ENCODE peak calls at places on chromosomes 13 and 19, in four cellular contexts. W is stomach, V is neuronal stem cell, E is HCT116. Q is an unnamed sample.

GRCh38 chr13:88707652-88708051 is 1036.5 kb downstream of the SLITRK5 start:
- DNase-seq in W (no peak), V (no peak), E (no peak), Q (no peak)

GRCh38 chr19:41886761-41887710 is 4.1 kb downstream of the ARHGEF1 start:
- DNase-seq in W (no peak), V (no peak), E (no peak), Q (no peak)

GRCh38 chr13:52348983-52349780 is 56.8 kb downstream of the THSD1 start:
- DNase-seq in W (no peak), V (no peak), E (peak; percentile 73), Q (no peak)

GRCh38 chr13:28451482-28452217 is 43.3 kb downstream of the FLT1 start:
- DNase-seq in W (no peak), V (no peak), E (no peak), Q (no peak)

GRCh38 chr13:109979186-109979585 is 192.8 kb upstream of the IRS2 start:
- DNase-seq in W (no peak), V (no peak), E (peak; percentile 2), Q (no peak)

GRCh38 chr13:88281846-88282245 is 610.7 kb downstream of the SLITRK5 start:
- DNase-seq in W (no peak), V (no peak), E (no peak), Q (no peak)

GRCh38 chr19:2613507-2614295 is 88.8 kb downstream of the GNG7 start:
- DNase-seq in W (peak; percentile 60), V (no peak), E (no peak), Q (no peak)

GRCh38 chr19:3759482-3760254 is 1.8 kb downstream of the APBA3 start:
- DNase-seq in W (no peak), V (no peak), E (no peak), Q (no peak)

GRCh38 chr19:51422053-51422448 is 4.6 kb upstream of the SIGLEC10 start:
- DNase-seq in W (peak; percentile 86), V (peak; percentile 88), E (peak; percentile 56), Q (peak; percentile 66)

GRCh38 chr19:1872807-1873523 is 9.6 kb upstream of the KLF16 start:
- DNase-seq in W (no peak), V (no peak), E (no peak), Q (no peak)

GRCh38 chr13:27149702-27150101 is 21.9 kb downstream of the USP12 start:
- DNase-seq in W (no peak), V (no peak), E (no peak), Q (no peak)

GRCh38 chr19:33206261-33207039 is 12.3 kb downstream of the LRP3 start:
- DNase-seq in W (no peak), V (no peak), E (no peak), Q (no peak)

GRCh38 chr13:25169356-25169755 is 2.7 kb downstream of the AMER2 start:
- DNase-seq in W (no peak), V (no peak), E (no peak), Q (no peak)

GRCh38 chr19:34673590-34673989 is 3.4 kb downstream of the SCGB2B2 start:
- DNase-seq in W (no peak), V (no peak), E (no peak), Q (no peak)

GRCh38 chr13:80655778-80656518 is 315.0 kb upstream of the SPRY2 start:
- DNase-seq in W (no peak), V (no peak), E (no peak), Q (no peak)

GRCh38 chr13:94702181-94703041 is 9.9 kb downstream of the SOX21 start:
- DNase-seq in W (no peak), V (no peak), E (no peak), Q (no peak)

GRCh38 chr13:112106467-112107141 is 39.7 kb downstream of the SOX1 start:
- DNase-seq in W (no peak), V (peak; percentile 59), E (no peak), Q (peak; percentile 52)

GRCh38 chr19:18107235-18108083 is 9.9 kb downstream of the MAST3 start:
- DNase-seq in W (no peak), V (no peak), E (no peak), Q (no peak)

GRCh38 chr13:51644649-51645048 is 60.4 kb downstream of the WDFY2 start:
- DNase-seq in W (no peak), V (no peak), E (no peak), Q (no peak)

GRCh38 chr13:111395511-111396393 is 75.3 kb downstream of the TEX29 start:
- DNase-seq in W (peak; percentile 9), V (no peak), E (no peak), Q (no peak)

GRCh38 chr19:4063369-4064072 is 3.2 kb downstream of the ZBTB7A start:
- DNase-seq in W (no peak), V (no peak), E (no peak), Q (no peak)

GRCh38 chr19:22784051-22784450 is at the start of gene ZNF99:
- DNase-seq in W (no peak), V (no peak), E (no peak), Q (peak; percentile 46)

DNA sequence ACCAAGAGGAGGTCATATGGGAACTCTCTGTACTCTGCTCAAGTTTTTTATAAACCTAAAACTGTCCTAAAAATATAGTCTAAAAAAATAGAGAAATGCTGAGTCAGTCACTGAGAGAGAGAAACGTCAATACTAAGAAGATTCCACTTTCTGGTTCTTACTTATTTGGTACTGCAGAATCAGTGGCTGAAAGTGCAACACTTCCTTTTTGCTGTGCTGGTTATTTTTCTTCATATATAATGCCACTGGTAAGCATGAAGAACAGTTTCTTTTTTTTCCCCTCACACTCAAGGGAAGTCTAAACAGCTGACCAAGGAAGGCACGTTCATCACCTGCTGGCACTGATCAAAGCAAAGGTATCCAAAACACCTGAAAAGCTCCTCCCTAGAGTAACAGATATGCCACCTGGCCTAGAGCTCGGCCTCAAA is 44.3 kb upstream of the N4BP2L1 start:
- DNase-seq in W (no peak), V (no peak), E (no peak), Q (no peak)
- H3K27ac ChIP-seq in W (no peak overlapping the region), V (no peak overlapping the region), E (no peak overlapping the region), Q (peak overlapping the region; percentile 96)

GRCh38 chr19:6719992-6720368 is 470 bp downstream of the C3 start:
- DNase-seq in W (no peak), V (no peak), E (no peak), Q (no peak)

GRCh38 chr19:6719540-6719861 is 949 bp downstream of the C3 start:
- DNase-seq in W (no peak), V (no peak), E (no peak), Q (no peak)

GRCh38 chr19:6721113-6721474 is 644 bp upstream of the C3 start:
- DNase-seq in W (no peak), V (no peak), E (no peak), Q (no peak)

GRCh38 chr19:6721773-6722172 is 1.3 kb upstream of the C3 start:
- DNase-seq in W (no peak), V (no peak), E (no peak), Q (no peak)

GRCh38 chr19:6720369-6721112 is at the start of gene C3:
- DNase-seq in W (peak; percentile 32), V (no peak), E (no peak), Q (no peak)
- H3K27ac ChIP-seq in W (peak within 1 kb of the TSS; percentile 56), V (no peak within 1 kb of the TSS), E (no peak within 1 kb of the TSS), Q (no peak within 1 kb of the TSS)

GRCh38 chr13:48383384-48383783 is 29.5 kb downstream of the LPAR6 start:
- DNase-seq in W (no peak), V (no peak), E (no peak), Q (no peak)
- H3K27ac ChIP-seq in W (no peak overlapping the region), V (no peak overlapping the region), E (no peak overlapping the region), Q (no peak overlapping the region)

GRCh38 chr19:13002970-13003540 is 7.8 kb downstream of the NFIX start:
- DNase-seq in W (no peak), V (no peak), E (no peak), Q (no peak)

GRCh38 chr19:13004273-13004672 is 9.0 kb downstream of the NFIX start:
- DNase-seq in W (peak; percentile 72), V (no peak), E (no peak), Q (no peak)

GRCh38 chr19:13002389-13002898 is 7.2 kb downstream of the NFIX start:
- DNase-seq in W (peak; percentile 73), V (no peak), E (no peak), Q (peak; percentile 91)

GRCh38 chr19:13001166-13001501 is 5.9 kb downstream of the NFIX start:
- DNase-seq in W (no peak), V (no peak), E (no peak), Q (no peak)

GRCh38 chr19:13001502-13002388 is 6.5 kb downstream of the NFIX start:
- DNase-seq in W (peak; percentile 71), V (no peak), E (no peak), Q (peak; percentile 62)
- H3K27ac ChIP-seq in W (peak overlapping the region; percentile 90), V (no peak overlapping the region), E (no peak overlapping the region), Q (peak overlapping the region; percentile 98)

GRCh38 chr19:45368127-45368526 is 2.2 kb downstream of the ERCC2 start:
- DNase-seq in W (no peak), V (no peak), E (no peak), Q (no peak)
- H3K27ac ChIP-seq in W (no peak overlapping the region), V (no peak overlapping the region), E (no peak overlapping the region), Q (no peak overlapping the region)

GRCh38 chr19:19443902-19444693 is 38.6 kb downstream of the GATAD2A start:
- DNase-seq in W (no peak), V (no peak), E (no peak), Q (no peak)

GRCh38 chr19:19436137-19436691 is 30.7 kb downstream of the GATAD2A start:
- DNase-seq in W (no peak), V (no peak), E (no peak), Q (no peak)

GRCh38 chr19:19434483-19435045 is 29.1 kb downstream of the GATAD2A start:
- DNase-seq in W (no peak), V (no peak), E (no peak), Q (no peak)

GRCh38 chr19:19443283-19443682 is 37.8 kb downstream of the GATAD2A start:
- DNase-seq in W (no peak), V (no peak), E (no peak), Q (no peak)

GRCh38 chr19:19439083-19439482 is 33.6 kb downstream of the GATAD2A start:
- DNase-seq in W (no peak), V (no peak), E (no peak), Q (no peak)
- H3K27ac ChIP-seq in W (no peak overlapping the region), V (no peak overlapping the region), E (no peak overlapping the region), Q (peak overlapping the region; percentile 30)

DNA sequence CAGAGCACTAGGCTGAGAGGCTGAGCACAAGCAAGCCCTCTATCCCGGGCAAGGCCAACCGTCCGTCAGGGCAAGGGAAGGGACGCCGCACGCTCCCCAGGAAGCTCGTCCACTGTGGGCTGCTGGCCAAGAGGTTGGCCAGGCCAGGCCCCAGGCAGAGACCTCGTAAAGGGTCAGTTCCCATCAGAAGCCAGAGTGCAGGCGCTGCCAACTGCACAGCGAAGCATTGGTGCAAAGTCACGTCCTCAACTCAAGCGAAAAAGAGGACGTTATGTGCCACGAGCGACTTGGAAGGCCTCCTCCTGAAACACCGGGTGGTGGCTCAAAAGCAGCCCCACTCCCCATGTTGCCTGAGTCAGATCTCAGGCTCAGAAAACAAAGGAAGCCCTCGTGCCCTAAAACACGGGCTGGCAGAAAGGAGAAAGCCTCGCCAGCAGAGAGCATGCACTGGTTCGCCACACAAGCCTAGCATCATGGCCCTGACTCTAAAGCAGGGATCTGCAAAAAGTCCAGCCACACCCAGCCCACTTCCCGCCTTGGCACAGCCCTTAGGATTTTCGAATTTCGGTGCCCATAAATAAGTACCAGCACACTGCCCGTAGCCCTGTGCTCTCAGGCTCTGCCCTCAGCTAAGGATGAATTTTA is 4.7 kb downstream of the AKAP8 start:
- DNase-seq in W (no peak), V (no peak), E (no peak), Q (no peak)
- H3K27ac ChIP-seq in W (peak overlapping the region; percentile 50), V (no peak overlapping the region), E (no peak overlapping the region), Q (peak overlapping the region; percentile 30)